ENCODE peak calls at places on chromosomes 6 and 20, in eight cellular contexts. Y is HCT116; W is ovary; E is tibial nerve; D is CD8-positive, alpha-beta T cell; Q is tibial artery; L is gastrocnemius medialis; H is SK-N-SH. A is an unnamed sample.

GRCh38 chr20:22819784-22820183 is 215.3 kb upstream of the SSTR4 start:
- DNase-seq in Y (no peak), W (no peak), E (no peak), D (no peak), Q (no peak), L (no peak), H (no peak), A (no peak)

GRCh38 chr6:6469074-6469473 is 119.4 kb upstream of the LY86 start:
- DNase-seq in Y (no peak), W (no peak), E (no peak), D (no peak), Q (peak), L (peak), H (no peak), A (no peak)

GRCh38 chr6:77017537-77017936 is 445.8 kb downstream of the HTR1B start:
- DNase-seq in Y (no peak), W (no peak), E (no peak), D (no peak), Q (no peak), L (no peak), H (no peak), A (no peak)

GRCh38 chr20:14406495-14406894 is 69.1 kb upstream of the FLRT3 start:
- DNase-seq in Y (no peak), W (no peak), E (no peak), D (no peak), Q (no peak), L (no peak), H (no peak), A (no peak)

GRCh38 chr20:9161308-9161707 is 92.4 kb downstream of the PLCB4 start:
- DNase-seq in Y (no peak), W (no peak), E (no peak), D (no peak), Q (no peak), L (no peak), H (no peak), A (no peak)

GRCh38 chr6:91317984-91318383 is 731.1 kb upstream of the MAP3K7 start:
- DNase-seq in Y (no peak), W (no peak), E (no peak), D (no peak), Q (no peak), L (no peak), H (no peak), A (no peak)

GRCh38 chr20:62876826-62877728 is 15.5 kb upstream of the TCFL5 start:
- DNase-seq in Y (no peak), W (peak), E (peak), D (no peak), Q (peak), L (peak), H (peak), A (no peak)

GRCh38 chr20:4507288-4507719 is 214.4 kb upstream of the PRND start:
- DNase-seq in Y (no peak), W (no peak), E (no peak), D (no peak), Q (no peak), L (no peak), H (no peak), A (no peak)

GRCh38 chr6:63351995-63352586 is 32.3 kb upstream of the LGSN start:
- DNase-seq in Y (peak), W (no peak), E (no peak), D (no peak), Q (no peak), L (no peak), H (no peak), A (no peak)

GRCh38 chr6:80132942-80133517 is 26.6 kb downstream of the BCKDHB start:
- DNase-seq in Y (peak), W (peak), E (peak), D (peak), Q (peak), L (peak), H (peak), A (peak)

GRCh38 chr6:21264288-21264818 is 329.2 kb upstream of the SOX4 start:
- DNase-seq in Y (no peak), W (no peak), E (no peak), D (no peak), Q (no peak), L (no peak), H (peak), A (no peak)

GRCh38 chr6:10960171-10960570 is 73.3 kb downstream of the SYCP2L start:
- DNase-seq in Y (no peak), W (no peak), E (no peak), D (no peak), Q (no peak), L (no peak), H (no peak), A (no peak)

GRCh38 chr20:2610941-2611720 is 41.3 kb upstream of the NOP56 start:
- DNase-seq in Y (no peak), W (no peak), E (no peak), D (no peak), Q (no peak), L (no peak), H (no peak), A (no peak)

GRCh38 chr20:57877131-57877784 is 167.4 kb upstream of the PMEPA1 start:
- DNase-seq in Y (no peak), W (no peak), E (no peak), D (no peak), Q (no peak), L (no peak), H (no peak), A (no peak)

GRCh38 chr6:36319436-36319762 is 17.3 kb downstream of the BNIP5 start:
- DNase-seq in Y (no peak), W (no peak), E (no peak), D (no peak), Q (no peak), L (no peak), H (no peak), A (peak)

GRCh38 chr6:150680510-150680909 is 80.8 kb downstream of the PLEKHG1 start:
- DNase-seq in Y (no peak), W (no peak), E (no peak), D (no peak), Q (no peak), L (no peak), H (no peak), A (no peak)

GRCh38 chr6:143498428-143498827 is 13.1 kb downstream of the FUCA2 start:
- DNase-seq in Y (no peak), W (no peak), E (no peak), D (no peak), Q (no peak), L (no peak), H (no peak), A (no peak)

GRCh38 chr6:19204445-19204844 is 632.7 kb upstream of the ID4 start:
- DNase-seq in Y (no peak), W (no peak), E (no peak), D (no peak), Q (no peak), L (no peak), H (no peak), A (no peak)

GRCh38 chr6:8392569-8392968 is 42.8 kb downstream of the SLC35B3 start:
- DNase-seq in Y (no peak), W (no peak), E (no peak), D (no peak), Q (no peak), L (no peak), H (no peak), A (no peak)

GRCh38 chr20:41145821-41146620 is 8.7 kb downstream of the PLCG1 start:
- DNase-seq in Y (no peak), W (no peak), E (no peak), D (no peak), Q (no peak), L (no peak), H (no peak), A (no peak)

GRCh38 chr20:64228086-64228485 is 27.5 kb upstream of the PCMTD2 start:
- DNase-seq in Y (no peak), W (no peak), E (no peak), D (no peak), Q (no peak), L (no peak), H (no peak), A (no peak)

GRCh38 chr6:40378071-40378724 is 209.0 kb downstream of the LRFN2 start:
- DNase-seq in Y (no peak), W (no peak), E (no peak), D (no peak), Q (no peak), L (no peak), H (no peak), A (no peak)

GRCh38 chr6:22838346-22838745 is 269.0 kb downstream of the HDGFL1 start:
- DNase-seq in Y (no peak), W (no peak), E (no peak), D (no peak), Q (no peak), L (no peak), H (no peak), A (no peak)

GRCh38 chr6:100269189-100269588 is 195.5 kb downstream of the SIM1 start:
- DNase-seq in Y (no peak), W (no peak), E (no peak), D (no peak), Q (no peak), L (no peak), H (no peak), A (no peak)

GRCh38 chr6:10526156-10526555 is 5.0 kb downstream of the GCNT2 start:
- DNase-seq in Y (no peak), W (no peak), E (no peak), D (no peak), Q (no peak), L (no peak), H (no peak), A (no peak)

GRCh38 chr6:161169060-161169459 is 104.8 kb downstream of the AGPAT4 start:
- DNase-seq in Y (no peak), W (no peak), E (no peak), D (no peak), Q (no peak), L (no peak), H (no peak), A (no peak)

GRCh38 chr6:81832304-81832703 is 79.8 kb upstream of the TENT5A start:
- DNase-seq in Y (no peak), W (no peak), E (no peak), D (no peak), Q (no peak), L (no peak), H (no peak), A (no peak)

GRCh38 chr20:10414982-10415650 is 18.9 kb downstream of the MKKS start:
- DNase-seq in Y (no peak), W (no peak), E (no peak), D (no peak), Q (no peak), L (no peak), H (no peak), A (no peak)
- H3K4me3 ChIP-seq in Y (no peak), W (no peak), E (no peak), D (no peak), Q (no peak), L (no peak), H (no peak), A (no peak)

GRCh38 chr6:167247814-167248595 is 43.1 kb upstream of the UNC93A start:
- DNase-seq in Y (no peak), W (no peak), E (no peak), D (no peak), Q (no peak), L (no peak), H (no peak), A (no peak)

GRCh38 chr6:167240034-167240541 is 51.0 kb upstream of the UNC93A start:
- DNase-seq in Y (no peak), W (no peak), E (no peak), D (no peak), Q (no peak), L (no peak), H (no peak), A (no peak)

GRCh38 chr6:167244064-167244949 is 46.8 kb upstream of the UNC93A start:
- DNase-seq in Y (no peak), W (no peak), E (no peak), D (no peak), Q (no peak), L (no peak), H (no peak), A (no peak)

GRCh38 chr6:167245586-167245985 is 45.5 kb upstream of the UNC93A start:
- DNase-seq in Y (no peak), W (no peak), E (no peak), D (no peak), Q (no peak), L (no peak), H (no peak), A (no peak)

DNA sequence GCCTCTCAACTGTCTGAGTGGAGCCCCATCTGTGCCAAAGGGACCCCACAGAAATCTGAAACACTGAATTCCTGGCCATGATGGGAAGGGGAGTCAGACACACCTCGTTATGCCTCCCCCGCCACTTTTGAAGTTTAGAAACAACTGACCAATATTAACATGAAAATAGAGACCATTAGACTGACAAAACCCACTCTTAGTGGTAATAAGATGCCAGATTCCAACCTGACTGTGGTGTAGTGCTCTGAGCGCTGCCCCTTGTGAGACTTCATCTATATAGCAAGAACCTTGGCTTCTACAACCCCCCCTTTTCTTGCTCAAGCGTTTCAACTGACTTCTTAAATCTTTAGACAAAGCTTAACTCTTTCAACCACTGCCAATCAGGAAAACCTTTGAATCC is 46.1 kb upstream of the UNC93A start:
- DNase-seq in Y (no peak), W (no peak), E (no peak), D (no peak), Q (no peak), L (no peak), H (no peak), A (no peak)
- H3K27ac ChIP-seq in Y (no peak), W (no peak), E (no peak), D (no peak), Q (no peak), L (no peak), H (no peak), A (no peak)

GRCh38 chr6:108463789-108464188 is 96.9 kb upstream of the FOXO3 start:
- DNase-seq in Y (no peak), W (no peak), E (no peak), D (no peak), Q (no peak), L (no peak), H (no peak), A (no peak)
- TF ChIP-seq CTCF in Y (no peak), W (no peak), E (no peak), D (no peak), Q (no peak), L (no peak), H (no peak), A (no peak)

GRCh38 chr6:166341464-166341863 is 881 bp downstream of the SFT2D1 start:
- DNase-seq in Y (no peak), W (no peak), E (no peak), D (peak), Q (no peak), L (no peak), H (no peak), A (no peak)

GRCh38 chr6:166344240-166344639 is 1.9 kb upstream of the SFT2D1 start:
- DNase-seq in Y (no peak), W (no peak), E (no peak), D (no peak), Q (no peak), L (no peak), H (no peak), A (no peak)

GRCh38 chr6:166342293-166343156 is at the start of gene SFT2D1:
- DNase-seq in Y (peak), W (peak), E (peak), D (peak), Q (peak), L (peak), H (peak), A (peak)

GRCh38 chr6:166343157-166343502 is 785 bp upstream of the SFT2D1 start:
- DNase-seq in Y (no peak), W (no peak), E (no peak), D (no peak), Q (no peak), L (no peak), H (no peak), A (no peak)

GRCh38 chr6:166341915-166342292 is 441 bp downstream of the SFT2D1 start:
- DNase-seq in Y (no peak), W (no peak), E (no peak), D (no peak), Q (no peak), L (no peak), H (no peak), A (no peak)
- H3K4me3 ChIP-seq in Y (peak), W (peak), E (peak), D (peak), Q (peak), L (peak), H (peak), A (peak)

GRCh38 chr6:49082611-49083010 is 380.4 kb downstream of the MMUT start:
- DNase-seq in Y (no peak), W (no peak), E (no peak), D (no peak), Q (no peak), L (no peak), H (no peak), A (no peak)

GRCh38 chr6:49088631-49089030 is 374.4 kb downstream of the MMUT start:
- DNase-seq in Y (no peak), W (no peak), E (no peak), D (no peak), Q (no peak), L (no peak), H (no peak), A (no peak)

DNA sequence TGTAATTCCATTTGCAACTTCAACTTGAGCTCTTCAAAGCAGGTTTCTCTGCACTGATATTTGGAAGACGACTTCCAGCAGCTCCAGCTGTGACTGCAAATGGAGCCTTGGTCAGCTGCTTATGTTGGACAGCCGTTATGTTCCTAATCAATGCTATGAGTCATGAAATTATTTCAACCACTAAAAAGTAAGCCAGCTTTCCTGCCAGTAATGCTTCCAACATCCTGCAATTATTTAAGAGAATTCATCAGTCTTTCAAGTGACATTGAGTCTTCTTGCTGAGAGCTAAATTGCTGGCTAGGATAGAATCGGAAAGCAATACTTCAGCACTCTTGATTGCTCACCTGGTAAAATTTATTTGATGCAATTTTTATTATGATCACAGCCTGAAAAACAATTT is 375.7 kb downstream of the MMUT start:
- DNase-seq in Y (no peak), W (no peak), E (no peak), D (no peak), Q (no peak), L (no peak), H (no peak), A (no peak)
- H3K27ac ChIP-seq in Y (no peak), W (no peak), E (no peak), D (no peak), Q (no peak), L (no peak), H (no peak), A (no peak)

GRCh38 chr6:43950731-43951062 is 176.6 kb downstream of the MRPL14 start:
- DNase-seq in Y (no peak), W (no peak), E (no peak), D (no peak), Q (no peak), L (no peak), H (no peak), A (no peak)

GRCh38 chr6:43950206-43950605 is 177.0 kb downstream of the MRPL14 start:
- DNase-seq in Y (no peak), W (no peak), E (no peak), D (no peak), Q (no peak), L (no peak), H (no peak), A (no peak)

GRCh38 chr6:43951756-43952675 is 175.2 kb downstream of the MRPL14 start:
- DNase-seq in Y (no peak), W (no peak), E (no peak), D (no peak), Q (no peak), L (no peak), H (no peak), A (no peak)

GRCh38 chr6:43952746-43953145 is 174.5 kb downstream of the MRPL14 start:
- DNase-seq in Y (peak), W (no peak), E (no peak), D (no peak), Q (no peak), L (peak), H (no peak), A (no peak)

GRCh38 chr6:43951063-43951755 is 176.0 kb downstream of the MRPL14 start:
- DNase-seq in Y (peak), W (peak), E (no peak), D (no peak), Q (no peak), L (peak), H (peak), A (no peak)
- TF ChIP-seq CTCF in Y (peak), W (no peak), E (peak), D (no peak), Q (no peak), L (peak), H (peak), A (peak)